ENCODE peak calls at places on chromosomes 4 and X, in six cellular contexts. One of them, this sample, is unnamed.

GRCh38 chr4:109861271-109861670 is 13.4 kb downstream of the LRIT3 start:
- DNase-seq in gastrocnemius medialis: no peak
- DNase-seq in H1: no peak
- DNase-seq in adrenal gland: no peak
- DNase-seq in breast epithelium: no peak
- DNase-seq in IMR-90: no peak
- DNase-seq in this sample: no peak

GRCh38 chrX:66863721-66864120 is 224.8 kb upstream of the EDA2R start:
- DNase-seq in gastrocnemius medialis: no peak
- DNase-seq in H1: no peak
- DNase-seq in adrenal gland: peak; percentile 33
- DNase-seq in breast epithelium: no peak
- DNase-seq in IMR-90: no peak
- DNase-seq in this sample: no peak

GRCh38 chr4:51842167-51842553 is 793 bp upstream of the DCUN1D4 start:
- DNase-seq in gastrocnemius medialis: no peak
- DNase-seq in H1: no peak
- DNase-seq in adrenal gland: no peak
- DNase-seq in breast epithelium: peak; percentile 20
- DNase-seq in IMR-90: peak; percentile 25
- DNase-seq in this sample: peak; percentile 86

GRCh38 chrX:106802063-106802387 is 448 bp upstream of the TBC1D8B start:
- DNase-seq in gastrocnemius medialis: no peak
- DNase-seq in H1: no peak
- DNase-seq in adrenal gland: no peak
- DNase-seq in breast epithelium: no peak
- DNase-seq in IMR-90: no peak
- DNase-seq in this sample: no peak

GRCh38 chr4:35151816-35152572 is 1092.3 kb downstream of the ARAP2 start:
- DNase-seq in gastrocnemius medialis: no peak
- DNase-seq in H1: peak; percentile 66
- DNase-seq in adrenal gland: no peak
- DNase-seq in breast epithelium: no peak
- DNase-seq in IMR-90: no peak
- DNase-seq in this sample: no peak

GRCh38 chr4:138894688-138895087 is 120.9 kb upstream of the NOCT start:
- DNase-seq in gastrocnemius medialis: no peak
- DNase-seq in H1: no peak
- DNase-seq in adrenal gland: no peak
- DNase-seq in breast epithelium: no peak
- DNase-seq in IMR-90: no peak
- DNase-seq in this sample: no peak

GRCh38 chr4:152094851-152095700 is 334.3 kb upstream of the GATB start:
- DNase-seq in gastrocnemius medialis: no peak
- DNase-seq in H1: no peak
- DNase-seq in adrenal gland: no peak
- DNase-seq in breast epithelium: no peak
- DNase-seq in IMR-90: peak; percentile 67
- DNase-seq in this sample: no peak

GRCh38 chrX:40262641-40263560 is 165.1 kb upstream of the BCOR start:
- DNase-seq in gastrocnemius medialis: no peak
- DNase-seq in H1: no peak
- DNase-seq in adrenal gland: peak; percentile 86
- DNase-seq in breast epithelium: peak; percentile 30
- DNase-seq in IMR-90: peak; percentile 41
- DNase-seq in this sample: no peak

GRCh38 chr4:20074450-20074849 is 177.3 kb upstream of the SLIT2 start:
- DNase-seq in gastrocnemius medialis: no peak
- DNase-seq in H1: no peak
- DNase-seq in adrenal gland: no peak
- DNase-seq in breast epithelium: no peak
- DNase-seq in IMR-90: peak; percentile 55
- DNase-seq in this sample: no peak

GRCh38 chrX:17833954-17834353 is 27.1 kb downstream of the RAI2 start:
- DNase-seq in gastrocnemius medialis: no peak
- DNase-seq in H1: no peak
- DNase-seq in adrenal gland: no peak
- DNase-seq in breast epithelium: no peak
- DNase-seq in IMR-90: no peak
- DNase-seq in this sample: no peak

GRCh38 chr4:84099591-84099990 is 399.5 kb downstream of the NKX6-1 start:
- DNase-seq in gastrocnemius medialis: no peak
- DNase-seq in H1: no peak
- DNase-seq in adrenal gland: no peak
- DNase-seq in breast epithelium: no peak
- DNase-seq in IMR-90: no peak
- DNase-seq in this sample: no peak

GRCh38 chrX:69025802-69026301 is 139.4 kb downstream of the PJA1 start:
- DNase-seq in gastrocnemius medialis: no peak
- DNase-seq in H1: no peak
- DNase-seq in adrenal gland: no peak
- DNase-seq in breast epithelium: no peak
- DNase-seq in IMR-90: peak; percentile 81
- DNase-seq in this sample: no peak

GRCh38 chr4:44425614-44426208 is 22.9 kb downstream of the KCTD8 start:
- DNase-seq in gastrocnemius medialis: no peak
- DNase-seq in H1: no peak
- DNase-seq in adrenal gland: no peak
- DNase-seq in breast epithelium: no peak
- DNase-seq in IMR-90: peak; percentile 2
- DNase-seq in this sample: no peak

GRCh38 chrX:132173647-132174046 is 45.6 kb downstream of the RAP2C start:
- DNase-seq in gastrocnemius medialis: no peak
- DNase-seq in H1: no peak
- DNase-seq in adrenal gland: no peak
- DNase-seq in breast epithelium: no peak
- DNase-seq in IMR-90: no peak
- DNase-seq in this sample: no peak

DNA sequence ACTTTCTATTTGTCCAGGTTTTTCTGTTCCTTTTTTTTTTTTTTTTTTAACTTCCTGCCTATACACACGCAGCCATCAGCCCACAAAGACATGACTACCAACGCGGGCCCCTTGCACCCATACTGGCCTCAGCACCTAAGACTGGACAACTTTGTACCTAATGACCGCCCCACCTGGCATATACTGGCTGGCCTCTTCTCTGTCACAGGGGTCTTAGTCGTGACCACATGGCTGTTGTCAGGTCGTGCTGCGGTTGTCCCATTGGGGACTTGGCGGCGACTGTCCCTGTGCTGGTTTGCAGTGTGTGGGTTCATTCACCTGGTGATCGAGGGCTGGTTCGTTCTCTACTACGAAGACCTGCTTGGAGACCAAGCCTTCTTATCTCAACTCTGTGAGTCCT is 2.1 kb downstream of the EBP start:
- DNase-seq in gastrocnemius medialis: no peak
- DNase-seq in H1: no peak
- DNase-seq in adrenal gland: no peak
- DNase-seq in breast epithelium: no peak
- DNase-seq in IMR-90: no peak
- DNase-seq in this sample: no peak
- H3K4me3 ChIP-seq in gastrocnemius medialis: no peak overlapping the region
- H3K4me3 ChIP-seq in H1: no peak overlapping the region
- H3K4me3 ChIP-seq in adrenal gland: no peak overlapping the region
- H3K4me3 ChIP-seq in breast epithelium: no peak overlapping the region
- H3K4me3 ChIP-seq in IMR-90: no peak overlapping the region
- H3K4me3 ChIP-seq in this sample: no peak overlapping the region

GRCh38 chr4:6643141-6643847 is 2.8 kb downstream of the MRFAP1 start:
- DNase-seq in gastrocnemius medialis: no peak
- DNase-seq in H1: no peak
- DNase-seq in adrenal gland: no peak
- DNase-seq in breast epithelium: no peak
- DNase-seq in IMR-90: no peak
- DNase-seq in this sample: peak; percentile 60
- TF ChIP-seq POLR2A in gastrocnemius medialis: no peak
- TF ChIP-seq POLR2A in H1: no peak
- TF ChIP-seq POLR2A in adrenal gland: no peak
- TF ChIP-seq POLR2A in breast epithelium: no peak
- TF ChIP-seq POLR2A in IMR-90: no peak
- TF ChIP-seq POLR2A in this sample: no peak

GRCh38 chrX:49060914-49061313 is 2.1 kb downstream of the CCDC120 start:
- DNase-seq in gastrocnemius medialis: no peak
- DNase-seq in H1: no peak
- DNase-seq in adrenal gland: no peak
- DNase-seq in breast epithelium: no peak
- DNase-seq in IMR-90: no peak
- DNase-seq in this sample: no peak

GRCh38 chrX:49061916-49062315 is 3.1 kb downstream of the CCDC120 start:
- DNase-seq in gastrocnemius medialis: no peak
- DNase-seq in H1: no peak
- DNase-seq in adrenal gland: no peak
- DNase-seq in breast epithelium: no peak
- DNase-seq in IMR-90: no peak
- DNase-seq in this sample: no peak

GRCh38 chrX:49061490-49061889 is 2.7 kb downstream of the CCDC120 start:
- DNase-seq in gastrocnemius medialis: no peak
- DNase-seq in H1: no peak
- DNase-seq in adrenal gland: no peak
- DNase-seq in breast epithelium: no peak
- DNase-seq in IMR-90: no peak
- DNase-seq in this sample: no peak

GRCh38 chrX:49058794-49059193 is at the start of gene CCDC120:
- DNase-seq in gastrocnemius medialis: no peak
- DNase-seq in H1: no peak
- DNase-seq in adrenal gland: no peak
- DNase-seq in breast epithelium: peak; percentile 52
- DNase-seq in IMR-90: no peak
- DNase-seq in this sample: no peak

GRCh38 chrX:49059209-49060191 is 701 bp downstream of the CCDC120 start:
- DNase-seq in gastrocnemius medialis: no peak
- DNase-seq in H1: no peak
- DNase-seq in adrenal gland: no peak
- DNase-seq in breast epithelium: no peak
- DNase-seq in IMR-90: no peak
- DNase-seq in this sample: no peak
- H3K4me3 ChIP-seq in gastrocnemius medialis: no peak overlapping the region
- H3K4me3 ChIP-seq in H1: peak overlapping the region; percentile 49
- H3K4me3 ChIP-seq in adrenal gland: no peak overlapping the region
- H3K4me3 ChIP-seq in breast epithelium: peak overlapping the region; percentile 53
- H3K4me3 ChIP-seq in IMR-90: no peak overlapping the region
- H3K4me3 ChIP-seq in this sample: peak overlapping the region; percentile 6

GRCh38 chrX:14872851-14873675 is at the start of the genes FANCB and MOSPD2:
- DNase-seq in gastrocnemius medialis: peak; percentile 80
- DNase-seq in H1: peak; percentile 85
- DNase-seq in adrenal gland: peak; percentile 94
- DNase-seq in breast epithelium: peak; percentile 92
- DNase-seq in IMR-90: peak; percentile 91
- DNase-seq in this sample: peak; percentile 98

GRCh38 chrX:14871767-14872166 is 1.1 kb downstream of the FANCB start:
- DNase-seq in gastrocnemius medialis: no peak
- DNase-seq in H1: no peak
- DNase-seq in adrenal gland: no peak
- DNase-seq in breast epithelium: no peak
- DNase-seq in IMR-90: no peak
- DNase-seq in this sample: no peak

GRCh38 chrX:14872355-14872754 is 514 bp downstream of the FANCB start:
- DNase-seq in gastrocnemius medialis: no peak
- DNase-seq in H1: no peak
- DNase-seq in adrenal gland: no peak
- DNase-seq in breast epithelium: no peak
- DNase-seq in IMR-90: no peak
- DNase-seq in this sample: no peak

GRCh38 chrX:14875624-14876023 is 2.4 kb downstream of the MOSPD2 start:
- DNase-seq in gastrocnemius medialis: no peak
- DNase-seq in H1: no peak
- DNase-seq in adrenal gland: no peak
- DNase-seq in breast epithelium: no peak
- DNase-seq in IMR-90: no peak
- DNase-seq in this sample: no peak

GRCh38 chrX:14873676-14874049 is 442 bp downstream of the MOSPD2 start:
- DNase-seq in gastrocnemius medialis: no peak
- DNase-seq in H1: no peak
- DNase-seq in adrenal gland: no peak
- DNase-seq in breast epithelium: no peak
- DNase-seq in IMR-90: no peak
- DNase-seq in this sample: no peak
- TF ChIP-seq POLR2A in gastrocnemius medialis: no peak
- TF ChIP-seq POLR2A in H1: no peak
- TF ChIP-seq POLR2A in adrenal gland: no peak
- TF ChIP-seq POLR2A in breast epithelium: no peak
- TF ChIP-seq POLR2A in IMR-90: no peak
- TF ChIP-seq POLR2A in this sample: no peak

This sample was measured in lower leg skin.